ENCODE peak calls at places on chromosomes 1 and 21, in eight cellular contexts. P is stimulated activated CD4-positive, alpha-beta T cell treated with anti-CD3 and anti-CD28 coated beads, Interleukin-1b, Interleukin-23, amount 100 ng/mL, for 48 hours; G is substantia nigra; V is NCI-H748 treated with DMSO at 0.1 percent for 48 hours; Y is IMR-90; F is endothelial cell; E is AG08395; W is NAMALWA. L is an unnamed sample.

GRCh38 chr1:235648954-235649721 is 446 bp downstream of the GNG4 start:
- DNase-seq in P (peak), G (peak), V (peak), Y (peak), F (peak), E (peak), W (no peak), L (no peak)

GRCh38 chr1:192807968-192808587 is 761 bp upstream of the RGS2 start:
- DNase-seq in P (no peak), G (no peak), V (no peak), Y (peak), F (no peak), E (peak), W (peak), L (no peak)

GRCh38 chr1:222034790-222035189 is 292.9 kb upstream of the DUSP10 start:
- DNase-seq in P (no peak), G (no peak), V (no peak), Y (no peak), F (no peak), E (no peak), W (no peak), L (no peak)

GRCh38 chr1:165376041-165376810 is 19.7 kb upstream of the LMX1A start:
- DNase-seq in P (peak), G (peak), V (no peak), Y (peak), F (peak), E (peak), W (no peak), L (peak)

GRCh38 chr1:93349231-93350135 is 3.8 kb downstream of the DR1 start:
- DNase-seq in P (no peak), G (no peak), V (no peak), Y (no peak), F (no peak), E (no peak), W (peak), L (no peak)

GRCh38 chr1:116224111-116224510 is 112.9 kb downstream of the MAB21L3 start:
- DNase-seq in P (no peak), G (no peak), V (no peak), Y (no peak), F (no peak), E (no peak), W (no peak), L (no peak)

GRCh38 chr1:46342084-46342656 is 1.6 kb downstream of the NSUN4 start:
- DNase-seq in P (no peak), G (no peak), V (no peak), Y (peak), F (peak), E (peak), W (peak), L (no peak)

GRCh38 chr1:177800386-177801058 is 169.3 kb downstream of the SEC16B start:
- DNase-seq in P (no peak), G (no peak), V (peak), Y (peak), F (no peak), E (peak), W (no peak), L (no peak)

GRCh38 chr1:177068011-177068410 is 96.5 kb downstream of the ASTN1 start:
- DNase-seq in P (no peak), G (no peak), V (no peak), Y (no peak), F (no peak), E (no peak), W (no peak), L (no peak)

GRCh38 chr1:112706505-112707216 is at the start of gene RHOC:
- DNase-seq in P (no peak), G (peak), V (no peak), Y (peak), F (peak), E (peak), W (peak), L (peak)

GRCh38 chr1:47180603-47181094 is 9.2 kb downstream of the PDZK1IP1 start:
- DNase-seq in P (no peak), G (no peak), V (no peak), Y (no peak), F (no peak), E (no peak), W (no peak), L (no peak)

GRCh38 chr1:164823486-164824279 is 264.7 kb downstream of the PBX1 start:
- DNase-seq in P (no peak), G (no peak), V (no peak), Y (peak), F (no peak), E (peak), W (no peak), L (no peak)

GRCh38 chr1:6948861-6949260 is 163.6 kb downstream of the CAMTA1 start:
- DNase-seq in P (no peak), G (no peak), V (no peak), Y (peak), F (no peak), E (no peak), W (no peak), L (no peak)

GRCh38 chr21:45419162-45419561 is 14.2 kb downstream of the COL18A1 start:
- DNase-seq in P (no peak), G (no peak), V (no peak), Y (no peak), F (no peak), E (no peak), W (no peak), L (no peak)

GRCh38 chr1:169245706-169246105 is 121.9 kb downstream of the NME7 start:
- DNase-seq in P (no peak), G (no peak), V (no peak), Y (no peak), F (no peak), E (no peak), W (no peak), L (no peak)

GRCh38 chr1:222521299-222522104 is 26.4 kb downstream of the HHIPL2 start:
- DNase-seq in P (no peak), G (no peak), V (no peak), Y (peak), F (no peak), E (no peak), W (no peak), L (no peak)

GRCh38 chr1:70205076-70205436 is 323 bp downstream of the LRRC40 start:
- DNase-seq in P (no peak), G (no peak), V (no peak), Y (no peak), F (no peak), E (peak), W (no peak), L (no peak)

GRCh38 chr1:177466286-177466685 is 295.5 kb downstream of the BRINP2 start:
- DNase-seq in P (no peak), G (no peak), V (no peak), Y (no peak), F (no peak), E (no peak), W (no peak), L (no peak)

GRCh38 chr1:107804134-107804533 is 160.8 kb downstream of the VAV3 start:
- DNase-seq in P (no peak), G (no peak), V (no peak), Y (no peak), F (no peak), E (no peak), W (peak), L (no peak)

GRCh38 chr1:210571356-210572334 is 242.9 kb downstream of the HHAT start:
- DNase-seq in P (no peak), G (no peak), V (no peak), Y (no peak), F (no peak), E (no peak), W (no peak), L (no peak)

L was measured in ureter.